ENCODE peak calls at places on chromosomes 13 and 19, in seven cellular contexts. Y is heart right ventricle; O is hypothalamus; D is stimulated activated CD8-positive, alpha-beta memory T cell treated with anti-CD3 and anti-CD28 coated beads, Interleukin-15, amount 100 ng/mL, for 24 hours; U is naive thymus-derived CD8-positive, alpha-beta T cell; H is CD4-positive, alpha-beta memory T cell; S is stimulated activated CD4-positive, alpha-beta T cell treated with anti-CD3 and anti-CD28 coated beads, Interleukin-2, amount 100 ng/mL, for 48 hours. C is an unnamed sample.

GRCh38 chr13:46761866-46762265 is 35.1 kb downstream of the ESD start:
- DNase-seq in Y (no peak), O (no peak), D (no peak), U (no peak), H (no peak), S (no peak), C (no peak)

GRCh38 chr13:31046711-31047279 is 114.3 kb downstream of the TEX26 start:
- DNase-seq in Y (peak; percentile 28), O (peak; percentile 58), D (no peak), U (no peak), H (no peak), S (no peak), C (no peak)

GRCh38 chr13:98480915-98481510 is 95.9 kb downstream of the STK24 start:
- DNase-seq in Y (no peak), O (no peak), D (no peak), U (no peak), H (peak; percentile 68), S (peak; percentile 32), C (no peak)

GRCh38 chr13:111531505-111531904 is 211.1 kb downstream of the TEX29 start:
- DNase-seq in Y (no peak), O (peak; percentile 47), D (no peak), U (no peak), H (no peak), S (no peak), C (no peak)

GRCh38 chr19:18735752-18736151 is 52.3 kb downstream of the CRTC1 start:
- DNase-seq in Y (no peak), O (peak; percentile 50), D (no peak), U (no peak), H (no peak), S (no peak), C (no peak)

GRCh38 chr13:27172495-27172842 is 858 bp upstream of the USP12 start:
- DNase-seq in Y (no peak), O (no peak), D (no peak), U (no peak), H (peak; percentile 53), S (no peak), C (peak; percentile 51)

GRCh38 chr19:58203814-58204475 is 21.1 kb downstream of the ZNF274 start:
- DNase-seq in Y (no peak), O (no peak), D (no peak), U (no peak), H (no peak), S (no peak), C (no peak)

GRCh38 chr19:49064768-49065611 is at the start of gene NTF4:
- DNase-seq in Y (no peak), O (no peak), D (no peak), U (no peak), H (no peak), S (no peak), C (no peak)

GRCh38 chr13:30129411-30129810 is 177.9 kb downstream of the KATNAL1 start:
- DNase-seq in Y (no peak), O (no peak), D (no peak), U (no peak), H (no peak), S (no peak), C (no peak)

GRCh38 chr19:17775245-17775927 is 19.6 kb upstream of the B3GNT3 start:
- DNase-seq in Y (no peak), O (no peak), D (no peak), U (no peak), H (no peak), S (peak; percentile 43), C (no peak)

GRCh38 chr13:44747179-44747578 is 171.0 kb upstream of the TSC22D1 start:
- DNase-seq in Y (peak; percentile 24), O (peak; percentile 4), D (no peak), U (no peak), H (no peak), S (no peak), C (no peak)

GRCh38 chr13:106709509-106709908 is 141.6 kb upstream of the ARGLU1 start:
- DNase-seq in Y (no peak), O (no peak), D (no peak), U (no peak), H (no peak), S (no peak), C (no peak)

C was measured in naive B cell.